ENCODE peak calls at places on chromosome 5, in four cellular contexts. U is MM.1S, Y is mesenchymal stem cell, V is neural progenitor cell. G is an unnamed sample. For H3K4me1 and H3K9me3, the result is how much of the 10 kb centered on the place peaks cover.

GRCh38 chr5:159310492-159310891 is 19.8 kb downstream of the IL12B start:
- DNase-seq in Y (no peak), V (peak), U (peak), G (peak)

GRCh38 chr5:91049800-91050199 is 333.3 kb downstream of the ARRDC3 start:
- DNase-seq in V (no peak), U (no peak), Y (peak), G (no peak)

GRCh38 chr5:150082889-150083288 is 3.5 kb downstream of the CSF1R start:
- DNase-seq in U (no peak), V (no peak), Y (no peak), G (no peak)

GRCh38 chr5:10503321-10503720 is 60.5 kb upstream of the ANKRD33B start:
- DNase-seq in Y (no peak), U (no peak), V (no peak), G (no peak)

GRCh38 chr5:91291628-91292569 is 91.2 kb downstream of the ARRDC3 start:
- DNase-seq in U (peak), V (no peak), Y (no peak), G (no peak)

GRCh38 chr5:159764283-159764927 is 151.9 kb upstream of the ADRA1B start:
- DNase-seq in V (no peak), U (no peak), Y (peak), G (peak)

GRCh38 chr5:124895236-124895635 is 148.8 kb upstream of the ZNF608 start:
- DNase-seq in Y (peak), U (no peak), V (peak), G (no peak)

GRCh38 chr5:15254607-15255006 is 245.4 kb upstream of the FBXL7 start:
- DNase-seq in V (no peak), U (no peak), Y (peak), G (no peak)

GRCh38 chr5:42547146-42547545 is 123.9 kb downstream of the GHR start:
- DNase-seq in V (no peak), U (no peak), Y (peak), G (peak)

GRCh38 chr5:87311400-87312279 is 44.0 kb downstream of the RASA1 start:
- DNase-seq in U (no peak), Y (no peak), V (no peak), G (no peak)

GRCh38 chr5:94240616-94241287 is 377.7 kb downstream of the KIAA0825 start:
- DNase-seq in Y (no peak), U (no peak), V (no peak), G (peak)

GRCh38 chr5:137207023-137207760 is 291.9 kb downstream of the SPOCK1 start:
- DNase-seq in V (no peak), Y (no peak), U (no peak), G (no peak)

GRCh38 chr5:112240011-112240410 is 179.1 kb downstream of the EPB41L4A start:
- DNase-seq in V (no peak), U (no peak), Y (no peak), G (no peak)

GRCh38 chr5:147336871-147337270 is 102.0 kb downstream of the STK32A start:
- DNase-seq in Y (no peak), U (no peak), V (peak), G (no peak)

GRCh38 chr5:122153230-122153629 is 23.9 kb downstream of the ZNF474 start:
- DNase-seq in U (no peak), V (no peak), Y (peak), G (peak)

GRCh38 chr5:176818391-176819098 is 8.2 kb downstream of the UNC5A start:
- DNase-seq in Y (no peak), V (no peak), U (no peak), G (no peak)

DNA sequence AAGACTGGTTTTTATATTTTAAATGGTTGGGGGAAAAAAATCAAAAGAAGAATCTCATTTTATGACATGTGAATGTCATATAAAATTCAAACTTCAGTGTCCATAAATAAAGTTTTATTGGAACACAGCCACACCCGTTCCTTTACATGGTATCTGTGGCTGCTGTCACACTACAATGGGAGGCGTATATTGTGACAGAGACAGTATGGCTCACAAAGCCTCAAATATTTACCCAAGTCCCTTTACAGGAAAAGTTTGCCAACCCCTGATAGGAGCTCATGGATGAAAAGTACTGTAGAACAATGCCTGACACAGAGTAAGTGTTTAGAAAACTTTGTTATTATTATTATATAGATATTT is 5.2 kb upstream of the DUSP1 start:
- DNase-seq in Y (no peak), V (no peak), U (no peak), G (no peak)
- H3K4me1 ChIP-seq in Y (under half), V (under half), U (under half), G (half or more)

DNA sequence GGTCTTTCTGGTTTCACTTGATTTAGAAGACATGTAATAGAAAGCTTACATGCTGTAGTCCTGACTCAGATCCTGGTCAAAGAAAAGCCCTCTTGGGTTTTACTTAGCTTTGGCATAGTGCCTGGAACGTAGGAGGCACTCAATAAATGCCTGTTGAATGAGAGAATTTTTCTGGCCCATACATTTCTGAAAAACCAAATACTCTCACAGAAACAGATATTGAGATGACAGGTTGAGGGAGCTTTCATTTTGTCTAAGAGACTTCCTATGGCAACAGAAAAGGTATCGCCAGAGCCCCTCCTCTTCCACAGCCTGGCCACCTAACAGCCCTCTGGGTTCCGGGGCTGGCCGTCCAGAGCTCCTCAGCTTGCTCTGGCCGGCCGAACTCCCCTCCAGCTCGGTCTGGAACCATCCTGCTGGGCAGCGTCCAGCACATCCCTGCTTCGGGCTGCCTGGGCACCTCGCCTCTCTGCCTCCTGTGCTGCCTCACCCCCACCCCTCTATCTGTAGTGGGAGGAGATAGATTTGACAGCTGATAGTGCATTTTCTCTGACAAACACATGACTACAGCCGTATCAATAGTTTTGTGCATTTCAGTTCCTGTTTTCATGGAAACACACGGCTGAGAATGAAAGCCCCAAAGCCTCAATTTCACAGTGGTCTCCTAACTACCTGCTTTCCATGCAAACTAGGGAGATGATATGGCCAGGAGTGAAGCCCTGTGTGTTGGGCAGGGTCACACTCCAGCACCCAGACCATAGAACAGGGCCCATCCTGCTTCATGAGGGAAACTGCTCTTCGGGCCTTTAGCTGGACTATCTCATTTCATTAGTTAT is 1.1 kb downstream of the IL4 start:
- DNase-seq in V (no peak), U (no peak), Y (peak), G (peak)
- H3K4me2 ChIP-seq in V (no peak), U (peak), Y (no peak), G (peak)

GRCh38 chr5:140842798-140843733 is 2.1 kb downstream of the PCDHA8 start:
- DNase-seq in U (no peak), Y (no peak), V (no peak), G (no peak)
- H3K9me3 ChIP-seq in U (under half), Y (under half), V (under half), G (under half)

DNA sequence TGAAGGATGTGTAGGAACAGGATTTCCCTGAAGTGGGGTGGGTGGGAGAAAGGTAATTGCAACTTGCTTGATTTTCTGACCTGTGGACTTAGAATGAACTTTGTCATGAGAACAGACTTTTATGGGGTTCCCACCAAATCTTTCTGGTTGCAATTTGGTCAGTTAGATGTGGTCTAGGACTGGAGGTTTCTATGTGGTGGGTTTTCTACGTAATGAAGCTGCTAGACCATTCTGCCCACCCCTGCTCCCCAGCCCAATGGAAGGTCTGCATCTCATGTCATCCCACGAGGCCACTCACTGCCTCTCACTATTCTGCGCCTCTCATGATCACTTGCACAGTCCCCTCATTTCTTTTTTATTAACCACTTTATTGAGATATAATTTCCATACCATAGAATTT is 37.9 kb upstream of the GZMA start:
- DNase-seq in U (no peak), V (no peak), Y (no peak), G (no peak)
- H3K4me1 ChIP-seq in U (under half), V (under half), Y (under half), G (under half)

GRCh38 chr5:38257236-38258036 is 923 bp upstream of the EGFLAM start:
- DNase-seq in U (no peak), Y (peak), V (peak), G (no peak)
- H3K4me2 ChIP-seq in U (no peak), Y (peak), V (peak), G (no peak)

GRCh38 chr5:9046756-9047481 is 499.0 kb downstream of the SEMA5A start:
- DNase-seq in U (no peak), Y (peak), V (no peak), G (peak)
- H3K9me3 ChIP-seq in U (under half), Y (under half), V (under half), G (under half)